ENCODE peak calls at places on chromosomes 11 and 22, in four cellular contexts. One of them, this sample, is unnamed.

GRCh38 chr22:43004362-43005035 is 10.4 kb downstream of the PACSIN2 start:
- DNase-seq in NCI-H2029: no peak
- DNase-seq in brain microvascular endothelial cell: no peak
- DNase-seq in activated naive CD4-positive, alpha-beta T cell: no peak
- DNase-seq in this sample: no peak

GRCh38 chr11:70090989-70091388 is 12.9 kb downstream of the ANO1 start:
- DNase-seq in NCI-H2029: no peak
- DNase-seq in brain microvascular endothelial cell: no peak
- DNase-seq in activated naive CD4-positive, alpha-beta T cell: no peak
- DNase-seq in this sample: no peak

GRCh38 chr11:34745209-34745608 is 124.3 kb downstream of the EHF start:
- DNase-seq in NCI-H2029: peak; percentile 22
- DNase-seq in brain microvascular endothelial cell: no peak
- DNase-seq in activated naive CD4-positive, alpha-beta T cell: no peak
- DNase-seq in this sample: no peak

GRCh38 chr11:64233913-64234839 is at the start of gene VEGFB:
- DNase-seq in NCI-H2029: no peak
- DNase-seq in brain microvascular endothelial cell: no peak
- DNase-seq in activated naive CD4-positive, alpha-beta T cell: no peak
- DNase-seq in this sample: peak; percentile 84

GRCh38 chr11:132490976-132491375 is 1041.3 kb downstream of the OPCML start:
- DNase-seq in NCI-H2029: no peak
- DNase-seq in brain microvascular endothelial cell: no peak
- DNase-seq in activated naive CD4-positive, alpha-beta T cell: no peak
- DNase-seq in this sample: no peak

GRCh38 chr11:40316171-40316570 is 1143.3 kb downstream of the LRRC4C start:
- DNase-seq in NCI-H2029: no peak
- DNase-seq in brain microvascular endothelial cell: no peak
- DNase-seq in activated naive CD4-positive, alpha-beta T cell: no peak
- DNase-seq in this sample: no peak

GRCh38 chr11:47980907-47981621 is 705 bp downstream of the PTPRJ start:
- DNase-seq in NCI-H2029: no peak
- DNase-seq in brain microvascular endothelial cell: no peak
- DNase-seq in activated naive CD4-positive, alpha-beta T cell: no peak
- DNase-seq in this sample: no peak

GRCh38 chr11:86800076-86800955 is at the start of gene PRSS23:
- DNase-seq in NCI-H2029: peak; percentile 66
- DNase-seq in brain microvascular endothelial cell: no peak
- DNase-seq in activated naive CD4-positive, alpha-beta T cell: no peak
- DNase-seq in this sample: no peak

GRCh38 chr11:12544986-12545775 is 129.0 kb upstream of the TEAD1 start:
- DNase-seq in NCI-H2029: no peak
- DNase-seq in brain microvascular endothelial cell: peak; percentile 47
- DNase-seq in activated naive CD4-positive, alpha-beta T cell: no peak
- DNase-seq in this sample: no peak

GRCh38 chr22:24588370-24588755 is 4.5 kb downstream of the LRRC75B start:
- DNase-seq in NCI-H2029: no peak
- DNase-seq in brain microvascular endothelial cell: no peak
- DNase-seq in activated naive CD4-positive, alpha-beta T cell: no peak
- DNase-seq in this sample: no peak

GRCh38 chr11:71338806-71339177 is 86.4 kb upstream of the SHANK2 start:
- DNase-seq in NCI-H2029: no peak
- DNase-seq in brain microvascular endothelial cell: no peak
- DNase-seq in activated naive CD4-positive, alpha-beta T cell: no peak
- DNase-seq in this sample: no peak

GRCh38 chr22:29748248-29748893 is 18.4 kb downstream of the ZMAT5 start:
- DNase-seq in NCI-H2029: no peak
- DNase-seq in brain microvascular endothelial cell: no peak
- DNase-seq in activated naive CD4-positive, alpha-beta T cell: no peak
- DNase-seq in this sample: no peak

GRCh38 chr11:63144121-63144520 is at the start of gene SLC22A24:
- DNase-seq in NCI-H2029: no peak
- DNase-seq in brain microvascular endothelial cell: no peak
- DNase-seq in activated naive CD4-positive, alpha-beta T cell: no peak
- DNase-seq in this sample: no peak

GRCh38 chr22:47784991-47785390 is 1022.5 kb downstream of the TBC1D22A start:
- DNase-seq in NCI-H2029: no peak
- DNase-seq in brain microvascular endothelial cell: no peak
- DNase-seq in activated naive CD4-positive, alpha-beta T cell: no peak
- DNase-seq in this sample: no peak

GRCh38 chr11:34065505-34066203 is 14.1 kb downstream of the CAPRIN1 start:
- DNase-seq in NCI-H2029: no peak
- DNase-seq in brain microvascular endothelial cell: no peak
- DNase-seq in activated naive CD4-positive, alpha-beta T cell: no peak
- DNase-seq in this sample: peak; percentile 19

GRCh38 chr22:40499187-40499753 is 128.9 kb downstream of the SGSM3 start:
- DNase-seq in NCI-H2029: no peak
- DNase-seq in brain microvascular endothelial cell: peak; percentile 97
- DNase-seq in activated naive CD4-positive, alpha-beta T cell: no peak
- DNase-seq in this sample: no peak

GRCh38 chr11:123920943-123921342 is 18.5 kb upstream of the OR4D5 start:
- DNase-seq in NCI-H2029: no peak
- DNase-seq in brain microvascular endothelial cell: no peak
- DNase-seq in activated naive CD4-positive, alpha-beta T cell: no peak
- DNase-seq in this sample: no peak

GRCh38 chr11:834371-835316 is 1.9 kb downstream of the CD151 start:
- DNase-seq in NCI-H2029: no peak
- DNase-seq in brain microvascular endothelial cell: no peak
- DNase-seq in activated naive CD4-positive, alpha-beta T cell: no peak
- DNase-seq in this sample: no peak

GRCh38 chr11:27613670-27613950 is 86.6 kb downstream of the BDNF start:
- DNase-seq in NCI-H2029: no peak
- DNase-seq in brain microvascular endothelial cell: no peak
- DNase-seq in activated naive CD4-positive, alpha-beta T cell: no peak
- DNase-seq in this sample: no peak

GRCh38 chr11:71563401-71563800 is 2.0 kb upstream of the KRTAP5-10 start:
- DNase-seq in NCI-H2029: no peak
- DNase-seq in brain microvascular endothelial cell: peak; percentile 72
- DNase-seq in activated naive CD4-positive, alpha-beta T cell: no peak
- DNase-seq in this sample: no peak

GRCh38 chr11:66020212-66020611 is 6.1 kb downstream of the CATSPER1 start:
- DNase-seq in NCI-H2029: no peak
- DNase-seq in brain microvascular endothelial cell: no peak
- DNase-seq in activated naive CD4-positive, alpha-beta T cell: no peak
- DNase-seq in this sample: no peak

GRCh38 chr22:46703996-46704370 is 34.1 kb downstream of the CERK start:
- DNase-seq in NCI-H2029: no peak
- DNase-seq in brain microvascular endothelial cell: no peak
- DNase-seq in activated naive CD4-positive, alpha-beta T cell: no peak
- DNase-seq in this sample: no peak

GRCh38 chr11:68503281-68503687 is 42.7 kb downstream of the PPP6R3 start:
- DNase-seq in NCI-H2029: peak; percentile 36
- DNase-seq in brain microvascular endothelial cell: peak; percentile 40
- DNase-seq in activated naive CD4-positive, alpha-beta T cell: no peak
- DNase-seq in this sample: no peak

GRCh38 chr11:1359556-1359955 is 30.2 kb upstream of the BRSK2 start:
- DNase-seq in NCI-H2029: no peak
- DNase-seq in brain microvascular endothelial cell: no peak
- DNase-seq in activated naive CD4-positive, alpha-beta T cell: no peak
- DNase-seq in this sample: no peak

GRCh38 chr11:17633279-17633986 is 85.9 kb upstream of the MYOD1 start:
- DNase-seq in NCI-H2029: no peak
- DNase-seq in brain microvascular endothelial cell: no peak
- DNase-seq in activated naive CD4-positive, alpha-beta T cell: no peak
- DNase-seq in this sample: no peak

GRCh38 chr11:129283141-129283540 is 91.0 kb upstream of the ARHGAP32 start:
- DNase-seq in NCI-H2029: peak; percentile 30
- DNase-seq in brain microvascular endothelial cell: no peak
- DNase-seq in activated naive CD4-positive, alpha-beta T cell: no peak
- DNase-seq in this sample: no peak

GRCh38 chr11:70650075-70650909 is 252.0 kb downstream of the CTTN start:
- DNase-seq in NCI-H2029: no peak
- DNase-seq in brain microvascular endothelial cell: peak; percentile 64
- DNase-seq in activated naive CD4-positive, alpha-beta T cell: no peak
- DNase-seq in this sample: no peak

GRCh38 chr22:45435544-45436139 is 22.1 kb downstream of the RIBC2 start:
- DNase-seq in NCI-H2029: peak; percentile 42
- DNase-seq in brain microvascular endothelial cell: peak; percentile 87
- DNase-seq in activated naive CD4-positive, alpha-beta T cell: peak; percentile 57
- DNase-seq in this sample: peak; percentile 89

GRCh38 chr11:119169272-119169719 is 771 bp downstream of the NLRX1 start:
- DNase-seq in NCI-H2029: no peak
- DNase-seq in brain microvascular endothelial cell: no peak
- DNase-seq in activated naive CD4-positive, alpha-beta T cell: no peak
- DNase-seq in this sample: peak; percentile 14